ENCODE peak calls at places on chromosomes 3 and 15, in seven cellular contexts. J, R, P, X, Q, O and L are unnamed samples.

GRCh38 chr3:170033489-170033888 is 4.3 kb upstream of the GPR160 start:
- DNase-seq in J (no peak), R (no peak), P (peak), X (no peak), Q (no peak), O (no peak), L (no peak)

GRCh38 chr3:72938471-72939265 is 50.8 kb downstream of the GXYLT2 start:
- DNase-seq in J (peak), R (peak), P (no peak), X (peak), Q (peak), O (peak), L (peak)

GRCh38 chr3:122577409-122578028 is at the start of gene PARP15:
- DNase-seq in J (no peak), R (peak), P (peak), X (peak), Q (no peak), O (no peak), L (no peak)

GRCh38 chr3:4997946-4998345 is 18.7 kb downstream of the BHLHE40 start:
- DNase-seq in J (no peak), R (no peak), P (no peak), X (no peak), Q (no peak), O (no peak), L (no peak)

GRCh38 chr3:172903642-172904041 is 153.1 kb downstream of the ECT2 start:
- DNase-seq in J (no peak), R (no peak), P (no peak), X (no peak), Q (no peak), O (no peak), L (no peak)

GRCh38 chr15:90708516-90708915 is 8.6 kb upstream of the BLM start:
- DNase-seq in J (no peak), R (peak), P (no peak), X (no peak), Q (no peak), O (no peak), L (no peak)

GRCh38 chr15:94186770-94187331 is 44.5 kb upstream of the MCTP2 start:
- DNase-seq in J (no peak), R (no peak), P (no peak), X (no peak), Q (no peak), O (no peak), L (no peak)

GRCh38 chr3:16174976-16175901 is 759 bp downstream of the GALNT15 start:
- DNase-seq in J (no peak), R (no peak), P (no peak), X (no peak), Q (no peak), O (no peak), L (no peak)

GRCh38 chr3:85081191-85081895 is 122.6 kb downstream of the CADM2 start:
- DNase-seq in J (no peak), R (peak), P (no peak), X (no peak), Q (no peak), O (no peak), L (peak)

GRCh38 chr3:178950676-178951075 is 120.9 kb downstream of the ZMAT3 start:
- DNase-seq in J (no peak), R (no peak), P (no peak), X (peak), Q (no peak), O (no peak), L (no peak)

GRCh38 chr3:31409389-31409788 is 123.3 kb upstream of the STT3B start:
- DNase-seq in J (no peak), R (no peak), P (no peak), X (no peak), Q (no peak), O (no peak), L (no peak)

GRCh38 chr3:42071720-42072582 is 19.2 kb upstream of the TRAK1 start:
- DNase-seq in J (no peak), R (peak), P (no peak), X (peak), Q (peak), O (peak), L (peak)

GRCh38 chr15:98673133-98673532 is 24.8 kb downstream of the IGF1R start:
- DNase-seq in J (no peak), R (no peak), P (no peak), X (no peak), Q (no peak), O (no peak), L (no peak)

GRCh38 chr3:56494679-56495322 is 26.5 kb upstream of the ERC2 start:
- DNase-seq in J (peak), R (peak), P (peak), X (peak), Q (peak), O (peak), L (peak)

GRCh38 chr3:148466143-148466542 is 231.6 kb upstream of the AGTR1 start:
- DNase-seq in J (no peak), R (no peak), P (no peak), X (peak), Q (peak), O (no peak), L (no peak)

GRCh38 chr15:49712846-49713450 is 92.1 kb downstream of the DTWD1 start:
- DNase-seq in J (no peak), R (no peak), P (no peak), X (no peak), Q (no peak), O (no peak), L (no peak)

GRCh38 chr3:181719298-181719859 is 7.7 kb downstream of the SOX2 start:
- DNase-seq in J (no peak), R (no peak), P (no peak), X (no peak), Q (no peak), O (no peak), L (no peak)

GRCh38 chr3:101351834-101352233 is 31.5 kb upstream of the IMPG2 start:
- DNase-seq in J (no peak), R (no peak), P (no peak), X (peak), Q (no peak), O (no peak), L (no peak)

GRCh38 chr15:48516125-48516524 is 129.4 kb downstream of the FBN1 start:
- DNase-seq in J (no peak), R (no peak), P (no peak), X (no peak), Q (no peak), O (no peak), L (no peak)

GRCh38 chr15:49279481-49280186 is 109.6 kb downstream of the GALK2 start:
- DNase-seq in J (no peak), R (no peak), P (no peak), X (no peak), Q (peak), O (no peak), L (no peak)